ENCODE peak calls at places on chromosome 12, in ten cellular contexts. Y is spleen, B is ovary, Q is BE2C, Z is neural progenitor cell, N is lung, U is stomach, R is IMR-90, V is iPS DF 6.9, C is foreskin keratinocyte. A is an unnamed sample. For H3K4me1, the result is how much of the 10 kb centered on the place peaks cover.

GRCh38 chr12:93913845-93914244 is 234.5 kb upstream of the PLXNC1 start:
- DNase-seq in Y (no peak), B (no peak), Q (no peak), Z (no peak), N (no peak), U (no peak), R (peak), V (no peak), C (peak), A (no peak)

GRCh38 chr12:12029653-12030052 is 41.1 kb upstream of the BCL2L14 start:
- DNase-seq in Y (no peak), B (no peak), Q (no peak), Z (no peak), N (no peak), U (no peak), R (no peak), V (no peak), C (no peak), A (no peak)

GRCh38 chr12:112686373-112686772 is 105.2 kb upstream of the RPH3A start:
- DNase-seq in Y (no peak), B (no peak), Q (peak), Z (no peak), N (no peak), U (no peak), R (peak), V (no peak), C (peak), A (no peak)

GRCh38 chr12:2011641-2012607 is 7.7 kb upstream of the DCP1B start:
- DNase-seq in Y (no peak), B (no peak), Q (no peak), Z (peak), N (no peak), U (no peak), R (peak), V (no peak), C (no peak), A (no peak)

GRCh38 chr12:6277982-6278438 is 32.5 kb upstream of the PLEKHG6 start:
- DNase-seq in Y (peak), B (no peak), Q (no peak), Z (no peak), N (peak), U (peak), R (no peak), V (no peak), C (peak), A (peak)

GRCh38 chr12:49877066-49877465 is 26.6 kb downstream of the FAIM2 start:
- DNase-seq in Y (peak), B (no peak), Q (no peak), Z (no peak), N (no peak), U (no peak), R (no peak), V (no peak), C (no peak), A (no peak)

GRCh38 chr12:111687255-111687654 is 1.4 kb downstream of the ACAD10 start:
- DNase-seq in Y (no peak), B (no peak), Q (peak), Z (no peak), N (no peak), U (no peak), R (no peak), V (no peak), C (no peak), A (no peak)

GRCh38 chr12:8032242-8033152 is at the start of gene FOXJ2:
- DNase-seq in Y (peak), B (peak), Q (peak), Z (peak), N (peak), U (peak), R (peak), V (peak), C (peak), A (peak)

GRCh38 chr12:89789862-89790261 is 81.2 kb upstream of the ATP2B1 start:
- DNase-seq in Y (no peak), B (no peak), Q (no peak), Z (no peak), N (no peak), U (no peak), R (no peak), V (no peak), C (no peak), A (no peak)

GRCh38 chr12:40583743-40584142 is 108.5 kb upstream of the CNTN1 start:
- DNase-seq in Y (no peak), B (no peak), Q (no peak), Z (no peak), N (no peak), U (no peak), R (no peak), V (no peak), C (no peak), A (no peak)

GRCh38 chr12:63093711-63094110 is 57.3 kb downstream of the AVPR1A start:
- DNase-seq in Y (no peak), B (no peak), Q (no peak), Z (no peak), N (no peak), U (no peak), R (no peak), V (no peak), C (no peak), A (no peak)

GRCh38 chr12:104747956-104748355 is 210.1 kb downstream of the SLC41A2 start:
- DNase-seq in Y (no peak), B (no peak), Q (no peak), Z (no peak), N (no peak), U (no peak), R (no peak), V (no peak), C (no peak), A (no peak)

GRCh38 chr12:87015352-87015751 is 759.2 kb upstream of the MGAT4C start:
- DNase-seq in Y (no peak), B (no peak), Q (no peak), Z (no peak), N (no peak), U (no peak), R (no peak), V (no peak), C (no peak), A (no peak)

GRCh38 chr12:27305673-27306504 is 26.7 kb upstream of the BMAL2 start:
- DNase-seq in Y (no peak), B (no peak), Q (no peak), Z (peak), N (no peak), U (no peak), R (peak), V (no peak), C (peak), A (peak)

GRCh38 chr12:98595152-98595988 is 1.9 kb downstream of the SLC25A3 start:
- DNase-seq in Y (no peak), B (no peak), Q (no peak), Z (no peak), N (no peak), U (no peak), R (peak), V (no peak), C (peak), A (no peak)

GRCh38 chr12:89906824-89907223 is 198.2 kb upstream of the ATP2B1 start:
- DNase-seq in Y (no peak), B (no peak), Q (peak), Z (no peak), N (no peak), U (no peak), R (no peak), V (no peak), C (no peak), A (no peak)

GRCh38 chr12:124884587-124885438 is 21.1 kb upstream of the SCARB1 start:
- DNase-seq in Y (peak), B (no peak), Q (peak), Z (peak), N (no peak), U (peak), R (no peak), V (no peak), C (no peak), A (no peak)

GRCh38 chr12:129532707-129533499 is 370.9 kb downstream of the TMEM132D start:
- DNase-seq in Y (no peak), B (no peak), Q (no peak), Z (peak), N (no peak), U (no peak), R (no peak), V (no peak), C (no peak), A (no peak)

GRCh38 chr12:49615725-49616124 is 7.6 kb upstream of the PRPF40B start:
- DNase-seq in Y (no peak), B (no peak), Q (no peak), Z (no peak), N (no peak), U (no peak), R (peak), V (no peak), C (peak), A (no peak)

GRCh38 chr12:27552886-27553560 is 29.0 kb downstream of the PPFIBP1 start:
- DNase-seq in Y (no peak), B (no peak), Q (no peak), Z (no peak), N (no peak), U (no peak), R (peak), V (no peak), C (no peak), A (no peak)

GRCh38 chr12:29023436-29024076 is 125.5 kb upstream of the FAR2 start:
- DNase-seq in Y (no peak), B (no peak), Q (no peak), Z (peak), N (no peak), U (no peak), R (no peak), V (no peak), C (no peak), A (no peak)

GRCh38 chr12:10543499-10543898 is 37.8 kb downstream of the EIF2S3B start:
- DNase-seq in Y (no peak), B (no peak), Q (no peak), Z (no peak), N (no peak), U (no peak), R (no peak), V (no peak), C (no peak), A (no peak)

GRCh38 chr12:100497105-100497795 is 23.6 kb downstream of the NR1H4 start:
- DNase-seq in Y (no peak), B (no peak), Q (no peak), Z (no peak), N (no peak), U (no peak), R (no peak), V (no peak), C (no peak), A (no peak)

GRCh38 chr12:98399532-98399931 is 115.9 kb upstream of the TMPO start:
- DNase-seq in Y (no peak), B (no peak), Q (no peak), Z (peak), N (no peak), U (no peak), R (peak), V (no peak), C (peak), A (no peak)

GRCh38 chr12:16281157-16281556 is 3.7 kb upstream of the SLC15A5 start:
- DNase-seq in Y (no peak), B (no peak), Q (no peak), Z (no peak), N (no peak), U (no peak), R (no peak), V (no peak), C (no peak), A (no peak)

GRCh38 chr12:96502477-96502876 is 13.1 kb downstream of the CFAP54 start:
- DNase-seq in Y (no peak), B (no peak), Q (no peak), Z (no peak), N (no peak), U (no peak), R (no peak), V (no peak), C (no peak), A (no peak)

GRCh38 chr12:96502949-96503532 is 13.7 kb downstream of the CFAP54 start:
- DNase-seq in Y (no peak), B (no peak), Q (no peak), Z (no peak), N (no peak), U (no peak), R (no peak), V (no peak), C (no peak), A (no peak)

GRCh38 chr12:96500686-96501085 is 11.3 kb downstream of the CFAP54 start:
- DNase-seq in Y (no peak), B (no peak), Q (no peak), Z (no peak), N (no peak), U (no peak), R (peak), V (no peak), C (no peak), A (no peak)

GRCh38 chr12:96501139-96501741 is 11.9 kb downstream of the CFAP54 start:
- DNase-seq in Y (peak), B (no peak), Q (no peak), Z (no peak), N (peak), U (peak), R (peak), V (no peak), C (peak), A (peak)

DNA sequence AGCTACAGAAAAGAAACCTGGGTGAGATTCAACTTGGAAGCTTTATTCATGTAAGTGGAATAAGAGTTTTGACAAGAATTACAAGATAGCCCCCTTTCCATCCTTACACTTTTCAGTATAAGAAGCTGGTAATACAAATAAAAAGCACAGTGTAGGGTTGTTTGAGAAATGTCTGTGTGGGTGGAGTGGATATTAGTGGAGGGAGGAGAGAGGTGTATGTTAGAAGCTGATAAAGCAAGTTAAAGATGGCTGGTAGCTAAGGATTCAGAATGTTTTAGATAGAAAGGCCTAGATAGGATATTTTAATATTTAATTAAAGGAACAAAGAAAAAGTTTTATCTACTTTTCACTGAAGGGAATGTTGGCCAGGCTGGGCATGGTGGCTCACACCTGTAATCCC is 12.5 kb downstream of the CFAP54 start:
- DNase-seq in Y (no peak), B (no peak), Q (no peak), Z (no peak), N (no peak), U (no peak), R (no peak), V (no peak), C (no peak), A (no peak)
- H3K4me1 ChIP-seq in Y (under half), B (under half), Q (under half), Z (under half), N (under half), U (under half), R (under half), V (under half), C (under half), A (under half)

GRCh38 chr12:3091030-3091304 is 13.8 kb downstream of the TSPAN9 start:
- DNase-seq in Y (no peak), B (no peak), Q (no peak), Z (no peak), N (no peak), U (no peak), R (no peak), V (no peak), C (no peak), A (no peak)
- H3K4me1 ChIP-seq in Y (under half), B (under half), Q (under half), Z (under half), N (under half), U (under half), R (under half), V (under half), C (under half), A (under half)

GRCh38 chr12:53496752-53497032 is 2.6 kb downstream of the MAP3K12 start:
- DNase-seq in Y (no peak), B (no peak), Q (no peak), Z (no peak), N (no peak), U (no peak), R (no peak), V (no peak), C (no peak), A (no peak)
- H3K4me1 ChIP-seq in Y (under half), B (under half), Q (under half), Z (half or more), N (under half), U (under half), R (under half), V (under half), C (under half), A (under half)

GRCh38 chr12:4245446-4245845 is 28.1 kb upstream of the CCND2 start:
- DNase-seq in Y (no peak), B (no peak), Q (no peak), Z (no peak), N (no peak), U (no peak), R (no peak), V (no peak), C (no peak), A (no peak)
- H3K4me1 ChIP-seq in Y (under half), B (under half), Q (under half), Z (under half), N (under half), U (under half), R (under half), V (under half), C (under half), A (under half)

DNA sequence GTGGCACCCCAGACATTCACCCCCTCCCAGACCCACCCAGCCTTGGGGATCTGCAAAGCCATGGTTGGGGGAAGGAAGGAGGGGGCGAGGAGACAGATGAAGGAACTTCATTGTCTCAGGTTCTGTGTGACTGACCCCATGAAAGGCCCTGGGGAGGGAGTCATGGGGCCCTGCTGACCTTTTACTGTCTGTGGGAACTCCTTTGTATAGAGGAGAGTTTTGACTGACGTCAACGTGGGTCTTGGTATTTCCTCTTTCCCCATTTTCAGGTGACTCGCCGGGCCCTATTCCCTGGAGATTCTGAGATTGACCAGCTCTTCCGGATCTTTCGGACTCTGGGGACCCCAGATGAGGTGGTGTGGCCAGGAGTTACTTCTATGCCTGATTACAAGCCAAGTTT is 3.1 kb upstream of the RAB5B start:
- DNase-seq in Y (no peak), B (no peak), Q (no peak), Z (no peak), N (no peak), U (no peak), R (peak), V (no peak), C (no peak), A (no peak)
- H3K4me1 ChIP-seq in Y (under half), B (under half), Q (under half), Z (under half), N (under half), U (under half), R (under half), V (under half), C (under half), A (under half)

A was measured in PC-9.